ENCODE peak calls at places on chromosome 9, in five cellular contexts. F is heart left ventricle, B is fibroblast of lung, H is cardiac muscle cell, O is tibial artery. L is an unnamed sample. For H3K9me3, the result is how much of the 10 kb centered on the place peaks cover.

GRCh38 chr9:93493949-93494348 is 40.6 kb upstream of the FAM120AOS start:
- DNase-seq in H (no peak), B (no peak), O (no peak), F (no peak), L (no peak)

GRCh38 chr9:22124263-22125011 is 115.3 kb upstream of the CDKN2B start:
- DNase-seq in F (no peak), H (no peak), B (peak), O (no peak), L (no peak)

GRCh38 chr9:136826703-136827582 is 15.3 kb upstream of the AJM1 start:
- DNase-seq in H (no peak), F (peak), O (peak), B (no peak), L (no peak)

GRCh38 chr9:18208166-18209059 is 265.5 kb upstream of the ADAMTSL1 start:
- DNase-seq in H (peak), B (peak), O (no peak), F (peak), L (no peak)

GRCh38 chr9:137297060-137297664 is 4.9 kb downstream of the NRARP start:
- DNase-seq in H (no peak), F (peak), O (no peak), B (no peak), L (no peak)

GRCh38 chr9:82750411-82750918 is 312.5 kb downstream of the RASEF start:
- DNase-seq in F (no peak), H (no peak), O (no peak), B (no peak), L (no peak)

GRCh38 chr9:73474625-73475024 is 323.0 kb downstream of the ANXA1 start:
- DNase-seq in O (no peak), H (no peak), F (no peak), B (no peak), L (no peak)

GRCh38 chr9:98533132-98533531 is 175.6 kb downstream of the GABBR2 start:
- DNase-seq in O (no peak), H (no peak), B (no peak), F (no peak), L (no peak)

GRCh38 chr9:130144703-130145102 is 27.5 kb upstream of the NCS1 start:
- DNase-seq in H (no peak), O (no peak), F (no peak), B (no peak), L (no peak)

GRCh38 chr9:25513509-25514033 is 164.7 kb downstream of the TUSC1 start:
- DNase-seq in H (no peak), F (no peak), O (no peak), B (no peak), L (no peak)

GRCh38 chr9:125932012-125932411 is 184.8 kb downstream of the PBX3 start:
- DNase-seq in O (no peak), F (peak), B (peak), H (no peak), L (peak)

DNA sequence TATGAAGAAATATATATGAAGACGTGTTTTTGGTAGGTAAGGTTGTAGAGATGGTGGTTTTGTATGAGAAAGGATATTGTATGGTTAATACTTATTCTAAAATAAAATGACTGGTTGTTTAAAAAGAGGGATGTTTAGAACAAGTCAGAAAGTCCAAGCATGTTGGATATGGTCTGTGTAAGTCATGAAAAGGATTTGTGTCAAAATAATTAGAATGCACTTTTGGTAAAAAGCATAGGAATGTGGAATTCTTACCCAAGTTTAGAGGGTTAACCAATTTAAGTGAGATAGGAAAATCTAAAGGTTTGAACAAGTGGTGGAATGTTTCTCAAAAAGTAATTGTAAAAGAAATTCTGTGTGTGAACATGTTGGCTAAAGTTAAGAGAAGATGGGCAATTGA is 1556.5 kb upstream of the C9orf72 start:
- DNase-seq in O (no peak), F (no peak), H (no peak), B (no peak), L (no peak)
- H3K9me3 ChIP-seq in O (under half), F (under half), H (under half), B (under half), L (under half)

DNA sequence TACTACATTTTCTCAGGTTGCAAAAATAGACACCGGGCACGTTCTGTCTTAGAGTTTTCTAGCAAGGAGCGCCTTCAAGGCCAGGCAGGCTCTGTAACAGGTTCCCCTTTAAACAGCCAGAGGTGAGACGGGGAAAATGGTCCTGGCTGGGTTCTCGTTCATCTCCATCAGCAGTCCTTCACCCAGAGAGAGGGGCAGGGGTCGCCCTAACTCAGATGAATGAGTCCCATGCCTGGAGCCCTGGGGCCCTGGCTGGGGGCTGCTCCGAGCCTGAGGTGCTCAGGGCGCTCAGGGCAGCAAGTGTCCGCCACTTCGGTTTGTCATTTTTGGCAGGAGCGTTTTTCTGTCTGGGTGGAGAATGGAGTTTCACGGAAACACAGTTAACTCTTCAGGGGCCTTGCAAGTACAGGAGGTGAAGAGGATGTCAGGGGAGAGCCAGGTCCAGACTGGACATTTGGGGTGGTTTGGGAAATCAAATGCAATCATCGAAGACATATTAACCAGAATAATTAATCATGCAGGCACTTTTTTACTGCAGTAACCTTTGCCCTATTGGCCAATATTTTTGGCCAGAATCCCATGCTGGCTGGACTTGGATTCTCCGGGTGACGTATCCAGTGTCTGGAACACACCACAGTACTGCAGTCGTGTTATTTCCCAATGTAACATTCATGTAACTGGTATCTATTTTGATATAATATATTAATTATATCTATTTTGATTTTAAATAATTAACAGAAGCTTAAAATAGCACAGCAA is 2.9 kb downstream of the NTNG2 start:
- DNase-seq in F (no peak), B (peak), O (no peak), H (no peak), L (peak)
- H3K9me3 ChIP-seq in F (under half), B (under half), O (under half), H (under half), L (under half)

DNA sequence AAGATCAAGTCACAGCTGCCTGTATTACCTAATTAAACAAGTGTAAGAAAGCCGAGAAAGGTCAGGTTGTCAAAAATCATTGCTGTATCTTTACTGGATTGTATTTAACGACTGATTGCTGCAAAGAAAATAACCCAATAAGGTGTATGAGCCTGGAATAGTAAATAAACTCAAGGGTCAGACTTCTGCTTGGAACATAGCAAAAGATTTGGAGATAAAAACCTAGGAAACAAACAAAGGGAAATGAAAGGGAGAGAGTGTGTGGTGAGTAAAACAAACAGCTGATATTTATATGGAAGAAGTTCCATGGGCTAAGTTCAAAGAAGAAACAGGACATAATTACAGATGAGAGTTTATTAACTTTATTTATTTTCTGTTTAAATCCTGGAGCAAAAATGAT is 354.0 kb downstream of the TLR4 start:
- DNase-seq in B (no peak), F (no peak), O (no peak), H (no peak), L (no peak)
- H3K9me3 ChIP-seq in B (under half), F (under half), O (under half), H (under half), L (under half)

DNA sequence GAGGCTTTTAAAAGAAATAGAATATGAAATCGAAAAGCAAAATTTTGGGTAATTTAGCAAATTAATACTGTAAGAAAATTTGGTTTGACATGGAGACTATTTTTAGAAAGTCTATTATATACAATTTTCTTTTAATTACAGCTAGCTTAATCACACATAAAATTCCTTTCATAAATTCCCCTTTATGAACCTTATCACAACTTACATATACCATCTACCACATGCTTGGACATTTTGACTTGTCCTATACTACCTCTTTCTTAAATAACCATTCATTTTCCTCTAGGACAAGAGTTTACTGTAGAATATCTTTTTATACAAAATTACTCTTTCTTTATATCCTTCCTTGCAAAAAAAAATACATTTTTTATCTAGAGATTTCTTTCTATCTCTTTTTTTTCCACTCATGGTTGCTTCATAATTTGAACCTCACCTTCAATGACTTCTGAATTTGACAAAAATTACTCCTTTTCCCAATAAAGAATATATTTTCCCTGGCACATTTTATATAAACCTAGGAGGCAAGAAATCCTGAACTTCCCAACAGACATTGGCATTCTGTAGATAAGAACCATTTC is 34.0 kb upstream of the SYK start:
- DNase-seq in O (no peak), H (no peak), F (no peak), B (no peak), L (no peak)
- H3K9me3 ChIP-seq in O (under half), H (under half), F (under half), B (under half), L (under half)

DNA sequence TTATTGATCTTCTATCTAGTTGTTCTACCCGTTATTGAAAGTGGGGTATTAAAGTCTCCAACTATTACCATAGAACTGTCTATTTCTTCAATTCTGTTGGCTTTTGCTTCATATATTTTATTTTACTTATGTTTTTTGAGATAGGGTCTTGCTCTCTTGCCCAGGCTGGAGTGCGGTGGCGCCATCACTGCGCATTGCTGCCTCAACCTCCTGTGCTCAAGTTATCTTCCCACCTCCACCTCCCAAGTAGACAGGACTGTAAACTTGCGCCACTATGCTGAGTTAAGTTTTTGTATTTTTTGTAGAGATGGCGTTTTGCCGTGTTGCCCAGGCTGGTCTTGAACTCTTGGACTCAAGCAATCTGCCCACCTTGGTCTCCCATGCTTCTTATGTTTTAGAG is 16.2 kb downstream of the SNAPC3 start:
- DNase-seq in B (no peak), F (no peak), O (no peak), H (no peak), L (no peak)
- H3K9me3 ChIP-seq in B (under half), F (under half), O (under half), H (under half), L (under half)

DNA sequence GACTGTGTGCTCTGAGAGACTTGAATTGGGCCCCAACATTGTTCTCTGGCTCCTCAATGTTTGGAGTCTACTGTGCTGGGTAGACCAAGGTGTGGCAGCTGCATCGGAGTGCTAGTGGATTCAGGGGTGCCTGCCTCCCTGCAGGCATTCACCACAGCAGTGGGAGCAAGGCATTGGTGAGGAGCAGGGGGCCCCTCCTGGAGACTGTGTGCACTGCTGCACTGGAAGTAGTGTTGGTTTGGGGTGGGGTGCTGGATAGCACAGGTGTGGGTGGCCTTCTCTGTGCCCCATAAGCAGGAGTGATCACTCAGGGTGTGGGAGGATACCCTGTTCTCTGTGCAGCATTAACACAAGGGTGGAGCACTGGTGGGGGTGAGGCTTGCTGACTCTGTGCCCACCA is 39.2 kb downstream of the INSL6 start:
- DNase-seq in O (no peak), H (no peak), F (no peak), B (no peak), L (no peak)
- H3K9me3 ChIP-seq in O (under half), H (under half), F (under half), B (under half), L (under half)

GRCh38 chr9:101408374-101409078 is 9.9 kb downstream of the ZNF189 start:
- DNase-seq in O (no peak), B (peak), F (no peak), H (no peak), L (no peak)
- H3K9me3 ChIP-seq in O (under half), B (under half), F (under half), H (under half), L (under half)

DNA sequence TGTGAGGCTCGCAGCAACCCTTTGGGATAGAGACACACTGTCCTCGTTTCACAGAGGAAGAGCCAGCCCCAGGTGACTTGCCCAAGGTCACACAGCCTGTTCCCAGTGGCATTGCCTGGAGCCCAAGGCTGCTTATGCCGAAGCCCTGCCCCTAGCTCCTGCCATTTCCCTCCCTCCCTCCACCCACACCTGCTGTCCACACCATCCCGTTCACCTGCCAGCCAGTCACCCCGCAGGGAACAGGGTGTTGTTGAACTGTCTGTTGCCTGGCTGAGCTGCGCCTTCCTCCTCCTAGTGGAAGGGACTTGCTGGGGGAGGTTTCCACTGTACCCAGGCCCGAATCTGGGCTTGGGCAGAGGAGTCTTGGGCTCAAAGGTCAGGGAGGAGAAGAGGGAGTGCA is 6.2 kb downstream of the TTC16 start:
- DNase-seq in O (no peak), B (no peak), F (no peak), H (no peak), L (no peak)
- H3K9me3 ChIP-seq in O (under half), B (under half), F (under half), H (under half), L (under half)